ENCODE peak calls at places on chromosomes 11 and 22, in nine cellular contexts. One of them, this sample, is unnamed.

GRCh38 chr11:44630511-44631210 is 65.2 kb downstream of the CD82 start:
- DNase-seq in GM03348: peak
- DNase-seq in mesendoderm: no peak
- DNase-seq in naive thymus-derived CD8-positive, alpha-beta T cell: no peak
- DNase-seq in natural killer cell: no peak
- DNase-seq in dermis blood vessel endothelial cell: no peak
- DNase-seq in CMK: no peak
- DNase-seq in endothelial cell: no peak
- DNase-seq in stimulated activated CD8-positive, alpha-beta memory T cell treated with anti-CD3 and anti-CD28 coated beads, Interleukin-15, amount 100 ng/mL, for 4 hours: no peak
- DNase-seq in this sample: no peak

GRCh38 chr11:39011822-39012221 is 2413.8 kb upstream of the RAG2 start:
- DNase-seq in mesendoderm: no peak
- DNase-seq in endothelial cell: no peak
- DNase-seq in GM03348: no peak
- DNase-seq in CMK: no peak
- DNase-seq in natural killer cell: no peak
- DNase-seq in dermis blood vessel endothelial cell: no peak
- DNase-seq in naive thymus-derived CD8-positive, alpha-beta T cell: no peak
- DNase-seq in stimulated activated CD8-positive, alpha-beta memory T cell treated with anti-CD3 and anti-CD28 coated beads, Interleukin-15, amount 100 ng/mL, for 4 hours: no peak
- DNase-seq in this sample: no peak

GRCh38 chr11:23272095-23272494 is 411.8 kb upstream of the CCDC179 start:
- DNase-seq in naive thymus-derived CD8-positive, alpha-beta T cell: no peak
- DNase-seq in natural killer cell: no peak
- DNase-seq in mesendoderm: no peak
- DNase-seq in endothelial cell: no peak
- DNase-seq in GM03348: no peak
- DNase-seq in CMK: no peak
- DNase-seq in dermis blood vessel endothelial cell: no peak
- DNase-seq in stimulated activated CD8-positive, alpha-beta memory T cell treated with anti-CD3 and anti-CD28 coated beads, Interleukin-15, amount 100 ng/mL, for 4 hours: no peak
- DNase-seq in this sample: no peak

GRCh38 chr11:114366331-114367243 is 33.7 kb downstream of the C11orf71 start:
- DNase-seq in natural killer cell: no peak
- DNase-seq in stimulated activated CD8-positive, alpha-beta memory T cell treated with anti-CD3 and anti-CD28 coated beads, Interleukin-15, amount 100 ng/mL, for 4 hours: no peak
- DNase-seq in naive thymus-derived CD8-positive, alpha-beta T cell: no peak
- DNase-seq in GM03348: peak
- DNase-seq in dermis blood vessel endothelial cell: peak
- DNase-seq in mesendoderm: peak
- DNase-seq in endothelial cell: no peak
- DNase-seq in CMK: no peak
- DNase-seq in this sample: no peak

GRCh38 chr11:44348721-44349120 is 38.8 kb upstream of the ALX4 start:
- DNase-seq in GM03348: no peak
- DNase-seq in CMK: no peak
- DNase-seq in dermis blood vessel endothelial cell: no peak
- DNase-seq in natural killer cell: no peak
- DNase-seq in naive thymus-derived CD8-positive, alpha-beta T cell: no peak
- DNase-seq in stimulated activated CD8-positive, alpha-beta memory T cell treated with anti-CD3 and anti-CD28 coated beads, Interleukin-15, amount 100 ng/mL, for 4 hours: no peak
- DNase-seq in mesendoderm: no peak
- DNase-seq in endothelial cell: no peak
- DNase-seq in this sample: no peak

GRCh38 chr11:60625262-60625661 is 74.2 kb upstream of the MS4A8 start:
- DNase-seq in mesendoderm: peak
- DNase-seq in endothelial cell: no peak
- DNase-seq in CMK: no peak
- DNase-seq in GM03348: peak
- DNase-seq in natural killer cell: no peak
- DNase-seq in dermis blood vessel endothelial cell: peak
- DNase-seq in stimulated activated CD8-positive, alpha-beta memory T cell treated with anti-CD3 and anti-CD28 coated beads, Interleukin-15, amount 100 ng/mL, for 4 hours: no peak
- DNase-seq in naive thymus-derived CD8-positive, alpha-beta T cell: no peak
- DNase-seq in this sample: peak

GRCh38 chr11:101914349-101914736 is 467 bp upstream of the CEP126 start:
- DNase-seq in CMK: no peak
- DNase-seq in endothelial cell: no peak
- DNase-seq in mesendoderm: peak
- DNase-seq in natural killer cell: no peak
- DNase-seq in stimulated activated CD8-positive, alpha-beta memory T cell treated with anti-CD3 and anti-CD28 coated beads, Interleukin-15, amount 100 ng/mL, for 4 hours: no peak
- DNase-seq in GM03348: peak
- DNase-seq in dermis blood vessel endothelial cell: no peak
- DNase-seq in naive thymus-derived CD8-positive, alpha-beta T cell: no peak
- DNase-seq in this sample: peak

GRCh38 chr11:73257342-73258103 is 14.6 kb upstream of the P2RY6 start:
- DNase-seq in natural killer cell: peak
- DNase-seq in mesendoderm: peak
- DNase-seq in stimulated activated CD8-positive, alpha-beta memory T cell treated with anti-CD3 and anti-CD28 coated beads, Interleukin-15, amount 100 ng/mL, for 4 hours: no peak
- DNase-seq in dermis blood vessel endothelial cell: peak
- DNase-seq in naive thymus-derived CD8-positive, alpha-beta T cell: no peak
- DNase-seq in GM03348: peak
- DNase-seq in CMK: no peak
- DNase-seq in endothelial cell: no peak
- DNase-seq in this sample: peak

GRCh38 chr22:30714062-30714461 is 19.4 kb downstream of the OSBP2 start:
- DNase-seq in CMK: no peak
- DNase-seq in natural killer cell: no peak
- DNase-seq in endothelial cell: no peak
- DNase-seq in dermis blood vessel endothelial cell: no peak
- DNase-seq in naive thymus-derived CD8-positive, alpha-beta T cell: no peak
- DNase-seq in GM03348: no peak
- DNase-seq in mesendoderm: no peak
- DNase-seq in stimulated activated CD8-positive, alpha-beta memory T cell treated with anti-CD3 and anti-CD28 coated beads, Interleukin-15, amount 100 ng/mL, for 4 hours: no peak
- DNase-seq in this sample: no peak

GRCh38 chr22:35838849-35839646 is 121.4 kb downstream of the APOL5 start:
- DNase-seq in CMK: no peak
- DNase-seq in dermis blood vessel endothelial cell: peak
- DNase-seq in endothelial cell: no peak
- DNase-seq in GM03348: peak
- DNase-seq in mesendoderm: peak
- DNase-seq in stimulated activated CD8-positive, alpha-beta memory T cell treated with anti-CD3 and anti-CD28 coated beads, Interleukin-15, amount 100 ng/mL, for 4 hours: no peak
- DNase-seq in naive thymus-derived CD8-positive, alpha-beta T cell: no peak
- DNase-seq in natural killer cell: no peak
- DNase-seq in this sample: peak

GRCh38 chr11:1877211-1878133 is 14.2 kb downstream of the PRR33 start:
- DNase-seq in endothelial cell: no peak
- DNase-seq in GM03348: no peak
- DNase-seq in stimulated activated CD8-positive, alpha-beta memory T cell treated with anti-CD3 and anti-CD28 coated beads, Interleukin-15, amount 100 ng/mL, for 4 hours: no peak
- DNase-seq in dermis blood vessel endothelial cell: no peak
- DNase-seq in natural killer cell: no peak
- DNase-seq in CMK: no peak
- DNase-seq in naive thymus-derived CD8-positive, alpha-beta T cell: no peak
- DNase-seq in mesendoderm: peak
- DNase-seq in this sample: no peak